ENCODE peak calls at places on chromosomes 3 and 15, in seven cellular contexts. D is pancreas; X is foreskin fibroblast; N is heart right ventricle; E is fibroblast of the aortic adventitia; L is CD8-positive, alpha-beta T cell; Y is thoracic aorta. R is an unnamed sample.

GRCh38 chr3:77053769-77054168 is 13.9 kb downstream of the ROBO2 start:
- DNase-seq in D (no peak), X (peak; percentile 34), N (no peak), E (no peak), L (no peak), Y (no peak), R (no peak)

GRCh38 chr3:550481-550880 is 353.9 kb downstream of the CHL1 start:
- DNase-seq in D (no peak), X (no peak), N (no peak), E (no peak), L (no peak), Y (no peak), R (no peak)

GRCh38 chr3:127929818-127930217 is 14.8 kb downstream of the KBTBD12 start:
- DNase-seq in D (no peak), X (no peak), N (no peak), E (no peak), L (no peak), Y (no peak), R (peak; percentile 14)

GRCh38 chr3:49533786-49534519 is 20.3 kb upstream of the BSN start:
- DNase-seq in D (no peak), X (no peak), N (no peak), E (no peak), L (no peak), Y (no peak), R (no peak)

GRCh38 chr15:64775551-64776401 is at the start of gene RBPMS2:
- DNase-seq in D (no peak), X (no peak), N (peak; percentile 68), E (no peak), L (peak; percentile 10), Y (no peak), R (peak; percentile 22)

GRCh38 chr3:43477600-43477999 is 144.2 kb downstream of the ANO10 start:
- DNase-seq in D (no peak), X (no peak), N (peak; percentile 23), E (no peak), L (peak; percentile 72), Y (no peak), R (no peak)

GRCh38 chr15:45199136-45199810 is 11.5 kb upstream of the SHF start:
- DNase-seq in D (peak; percentile 44), X (no peak), N (no peak), E (no peak), L (no peak), Y (no peak), R (no peak)

GRCh38 chr3:165883866-165884478 is 46.7 kb upstream of the BCHE start:
- DNase-seq in D (no peak), X (no peak), N (no peak), E (no peak), L (no peak), Y (no peak), R (peak; percentile 0)

GRCh38 chr3:128278761-128279593 is 125.7 kb downstream of the EEFSEC start:
- DNase-seq in D (peak; percentile 32), X (peak; percentile 94), N (peak; percentile 78), E (peak; percentile 92), L (no peak), Y (no peak), R (peak; percentile 92)

GRCh38 chr3:141291610-141292345 is 60.2 kb downstream of the PXYLP1 start:
- DNase-seq in D (no peak), X (no peak), N (no peak), E (no peak), L (no peak), Y (no peak), R (no peak)

GRCh38 chr3:142963266-142964149 is at the start of gene PAQR9:
- DNase-seq in D (no peak), X (no peak), N (peak; percentile 33), E (peak; percentile 6), L (no peak), Y (no peak), R (no peak)

GRCh38 chr3:27451845-27452244 is 32.3 kb downstream of the SLC4A7 start:
- DNase-seq in D (no peak), X (no peak), N (no peak), E (no peak), L (no peak), Y (no peak), R (peak; percentile 69)

GRCh38 chr3:102974333-102974732 is 539.5 kb downstream of the ZPLD1 start:
- DNase-seq in D (no peak), X (no peak), N (no peak), E (no peak), L (no peak), Y (no peak), R (no peak)

GRCh38 chr3:102054543-102054942 is 205.2 kb downstream of the NFKBIZ start:
- DNase-seq in D (no peak), X (no peak), N (no peak), E (peak; percentile 7), L (no peak), Y (no peak), R (no peak)

GRCh38 chr3:150545419-150546225 is 674 bp downstream of the SERP1 start:
- DNase-seq in D (peak; percentile 63), X (no peak), N (no peak), E (peak; percentile 32), L (peak; percentile 53), Y (peak; percentile 9), R (peak; percentile 17)

GRCh38 chr3:9994086-9994844 is 7.6 kb upstream of the EMC3 start:
- DNase-seq in D (no peak), X (peak; percentile 62), N (no peak), E (peak; percentile 75), L (no peak), Y (no peak), R (peak; percentile 70)

GRCh38 chr3:194809382-194809781 is 123.7 kb downstream of the FAM43A start:
- DNase-seq in D (no peak), X (no peak), N (no peak), E (no peak), L (no peak), Y (no peak), R (no peak)

GRCh38 chr15:55915221-55915620 is 78.2 kb downstream of the NEDD4 start:
- DNase-seq in D (no peak), X (no peak), N (no peak), E (peak; percentile 22), L (no peak), Y (no peak), R (no peak)

GRCh38 chr3:122794779-122795673 is at the start of gene SLC49A4:
- DNase-seq in D (peak; percentile 83), X (peak; percentile 68), N (peak; percentile 80), E (peak; percentile 59), L (peak; percentile 61), Y (peak; percentile 9), R (peak; percentile 66)

GRCh38 chr3:197339841-197340520 is 41.6 kb upstream of the DLG1 start:
- DNase-seq in D (no peak), X (peak; percentile 17), N (no peak), E (peak; percentile 55), L (no peak), Y (no peak), R (peak; percentile 23)

GRCh38 chr3:141380279-141380678 is 12.0 kb downstream of the ZBTB38 start:
- DNase-seq in D (no peak), X (no peak), N (no peak), E (no peak), L (no peak), Y (no peak), R (no peak)

GRCh38 chr3:66464512-66464894 is 36.3 kb downstream of the LRIG1 start:
- DNase-seq in D (no peak), X (peak; percentile 51), N (no peak), E (peak; percentile 42), L (no peak), Y (no peak), R (peak; percentile 79)

GRCh38 chr15:67824900-67825879 is at the start of gene SKOR1:
- DNase-seq in D (no peak), X (no peak), N (no peak), E (peak; percentile 43), L (no peak), Y (no peak), R (peak; percentile 39)

GRCh38 chr3:172355836-172356235 is 92.4 kb downstream of the GHSR start:
- DNase-seq in D (no peak), X (peak; percentile 84), N (no peak), E (peak; percentile 93), L (no peak), Y (no peak), R (peak; percentile 93)

DNA sequence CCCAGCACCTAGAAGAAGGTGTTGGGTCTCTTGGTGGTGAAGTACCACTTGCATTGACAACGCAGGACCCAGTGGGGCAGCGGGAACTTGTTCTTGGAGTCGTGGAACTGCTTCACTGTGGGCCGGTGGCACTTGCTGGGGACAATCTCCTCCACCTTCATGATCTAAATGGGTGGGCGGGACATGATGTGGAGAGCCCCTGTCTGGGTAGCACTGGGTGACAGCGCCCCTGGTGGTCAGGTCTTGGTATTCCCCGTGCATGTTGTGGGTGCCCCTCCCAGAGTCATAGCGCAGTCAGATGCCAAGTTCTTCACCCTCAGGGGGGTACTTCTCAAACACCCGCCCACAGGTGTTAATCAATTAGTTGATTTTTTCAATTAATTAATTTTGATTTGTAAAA is 60.2 kb downstream of the AGBL1 start:
- DNase-seq in D (no peak), X (no peak), N (no peak), E (no peak), L (no peak), Y (no peak), R (no peak)
- TF ChIP-seq CTCF in D (no peak), X (no peak), N (peak; percentile 24), E (peak; percentile 17), L (no peak), Y (no peak), R (peak; percentile 22)

GRCh38 chr15:90300988-90301715 is 35.7 kb downstream of the NGRN start:
- DNase-seq in D (peak; percentile 38), X (no peak), N (peak; percentile 69), E (peak; percentile 33), L (peak; percentile 64), Y (no peak), R (peak; percentile 55)
- H3K4me3 ChIP-seq in D (no peak overlapping the region), X (no peak overlapping the region), N (no peak overlapping the region), E (no peak overlapping the region), L (no peak overlapping the region), Y (peak overlapping the region; percentile 14), R (no peak overlapping the region)

GRCh38 chr3:152558386-152558785 is 276.5 kb upstream of the P2RY1 start:
- DNase-seq in D (no peak), X (peak; percentile 77), N (no peak), E (peak; percentile 39), L (no peak), Y (no peak), R (peak; percentile 67)
- TF ChIP-seq CTCF in D (no peak), X (no peak), N (no peak), E (no peak), L (no peak), Y (no peak), R (no peak)

DNA sequence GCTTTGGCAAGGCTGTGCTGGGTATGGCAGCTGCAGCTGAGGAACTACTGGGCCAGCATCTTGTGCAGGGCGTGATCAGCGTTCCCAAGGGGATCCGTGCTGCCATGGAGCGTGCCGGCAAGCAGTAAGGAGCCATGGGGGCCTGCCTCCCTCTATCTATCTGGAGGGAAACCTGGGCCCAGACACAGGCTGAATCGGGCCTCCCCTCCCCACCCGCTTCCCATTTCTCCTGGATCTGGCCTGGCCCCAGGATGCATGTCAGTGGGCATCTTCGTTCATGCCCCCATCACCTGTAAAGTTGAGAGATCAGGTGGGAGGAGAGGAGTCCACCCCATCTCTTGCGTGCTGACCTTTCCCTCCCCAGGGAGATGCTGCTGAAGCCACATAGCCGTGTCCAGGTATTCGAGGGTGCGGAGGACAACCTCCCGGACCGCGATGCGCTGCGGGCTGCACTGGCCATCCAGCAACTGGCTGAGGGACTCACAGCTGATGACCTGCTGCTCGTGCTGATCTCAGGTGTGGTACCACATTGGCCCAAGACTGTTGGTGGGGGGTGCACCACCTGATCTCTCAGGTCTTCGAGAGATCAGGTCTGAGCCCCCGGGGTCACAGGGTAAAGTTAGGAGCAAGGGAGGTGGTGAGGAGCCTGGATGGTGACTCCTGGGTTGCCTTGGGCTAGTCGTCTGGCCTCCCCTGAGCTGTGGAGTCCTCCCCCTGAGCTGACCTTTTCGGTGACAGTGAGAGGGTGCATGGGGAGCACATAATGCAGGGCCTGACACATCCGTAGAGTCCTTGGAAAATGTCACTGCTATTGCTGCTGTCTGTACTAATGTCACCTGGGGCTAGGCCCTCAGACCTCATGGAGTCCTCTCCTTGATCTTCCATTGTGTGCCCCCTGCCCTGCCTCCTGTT is 3.2 kb downstream of the GLYCTK start:
- DNase-seq in D (no peak), X (no peak), N (no peak), E (no peak), L (no peak), Y (no peak), R (no peak)
- H3K4me3 ChIP-seq in D (peak overlapping the region; percentile 35), X (no peak overlapping the region), N (no peak overlapping the region), E (no peak overlapping the region), L (no peak overlapping the region), Y (no peak overlapping the region), R (no peak overlapping the region)